ENCODE peak calls at places on chromosomes 11 and 22, in nine cellular contexts. T is CD8-positive, alpha-beta T cell; D is PC-3; O is lung; R is HCT116; S is upper lobe of right lung; H is adrenal gland; I is hepatocyte; X is mammary epithelial cell. A is an unnamed sample. For H3K4me1, the result is how much of the 10 kb centered on the place peaks cover.

GRCh38 chr22:49142281-49142680 is 685.4 kb downstream of the BRD1 start:
- DNase-seq in T (no peak), I (no peak), R (no peak), O (no peak), H (no peak), D (no peak), S (no peak), X (no peak), A (no peak)

GRCh38 chr11:75635009-75635909 is 33.6 kb downstream of the MAP6 start:
- DNase-seq in I (peak), R (no peak), S (no peak), H (no peak), O (no peak), X (no peak), T (no peak), D (no peak), A (peak)

GRCh38 chr11:44661311-44661717 is 65.4 kb upstream of the TSPAN18 start:
- DNase-seq in I (no peak), S (no peak), X (no peak), H (no peak), T (no peak), O (no peak), R (no peak), D (no peak), A (no peak)

GRCh38 chr11:19102521-19102900 is 14.5 kb upstream of the ZDHHC13 start:
- DNase-seq in D (no peak), R (no peak), T (no peak), X (no peak), S (no peak), O (no peak), H (no peak), I (peak), A (no peak)

GRCh38 chr22:37525073-37525745 is 6.0 kb upstream of the CARD10 start:
- DNase-seq in D (peak), I (peak), S (no peak), H (peak), X (peak), T (no peak), O (no peak), R (peak), A (peak)

GRCh38 chr11:2445107-2445947 is 519 bp downstream of the KCNQ1 start:
- DNase-seq in D (no peak), T (no peak), S (peak), I (no peak), R (no peak), H (peak), X (no peak), O (no peak), A (peak)

GRCh38 chr11:63641727-63642126 is 27.5 kb upstream of the PLAAT3 start:
- DNase-seq in I (no peak), X (no peak), R (no peak), H (no peak), S (no peak), T (no peak), O (no peak), D (no peak), A (no peak)

GRCh38 chr11:65489061-65489705 is 9.7 kb upstream of the MALAT1 start:
- DNase-seq in I (peak), O (no peak), S (peak), X (no peak), H (peak), T (no peak), D (no peak), R (no peak), A (peak)

GRCh38 chr11:23574149-23574548 is 713.9 kb upstream of the CCDC179 start:
- DNase-seq in H (no peak), I (no peak), X (no peak), D (no peak), S (no peak), T (no peak), O (no peak), R (no peak), A (no peak)

GRCh38 chr22:34036936-34037335 is 116.7 kb upstream of the LARGE1 start:
- DNase-seq in S (no peak), R (no peak), T (no peak), H (no peak), D (no peak), O (no peak), X (no peak), I (peak), A (no peak)

GRCh38 chr11:60376601-60377000 is 1.7 kb upstream of the MS4A7 start:
- DNase-seq in T (no peak), O (no peak), I (peak), H (no peak), X (no peak), R (no peak), D (peak), S (no peak), A (no peak)

GRCh38 chr22:20080776-20081654 is 974 bp downstream of the DGCR8 start:
- DNase-seq in D (peak), X (peak), S (no peak), O (no peak), R (no peak), H (peak), T (no peak), I (peak), A (peak)

GRCh38 chr11:127651175-127651887 is 650.8 kb upstream of the KIRREL3 start:
- DNase-seq in O (no peak), I (no peak), D (peak), S (no peak), X (peak), T (no peak), R (no peak), H (no peak), A (no peak)

GRCh38 chr22:33853200-33854097 is 66.8 kb downstream of the LARGE1 start:
- DNase-seq in X (peak), H (peak), D (peak), S (peak), R (no peak), T (no peak), I (peak), O (peak), A (peak)

GRCh38 chr11:76752321-76753175 is 30.6 kb upstream of the TSKU start:
- DNase-seq in I (peak), H (peak), R (no peak), S (peak), D (no peak), T (no peak), X (no peak), O (peak), A (peak)

GRCh38 chr11:69212121-69213110 is 56.7 kb downstream of the SMIM38 start:
- DNase-seq in O (no peak), T (no peak), I (no peak), R (no peak), D (no peak), H (no peak), X (no peak), S (peak), A (no peak)

GRCh38 chr22:39144101-39144815 is 8.2 kb downstream of the CBX7 start:
- DNase-seq in T (peak), D (peak), H (no peak), X (peak), R (no peak), S (no peak), I (peak), O (no peak), A (peak)

GRCh38 chr11:3088806-3089205 is 31.6 kb upstream of the CARS1 start:
- DNase-seq in S (peak), O (no peak), D (no peak), X (no peak), T (no peak), I (no peak), H (no peak), R (no peak), A (no peak)

GRCh38 chr11:84969103-84969502 is 658.0 kb downstream of the DLG2 start:
- DNase-seq in X (no peak), H (no peak), D (no peak), O (no peak), R (no peak), T (no peak), I (no peak), S (no peak), A (peak)

GRCh38 chr11:131038597-131038996 is 122.3 kb upstream of the SNX19 start:
- DNase-seq in H (no peak), T (no peak), I (peak), S (no peak), D (peak), O (no peak), R (no peak), X (peak), A (no peak)

GRCh38 chr11:62428871-62429601 is 10.2 kb downstream of the SCGB1A1 start:
- DNase-seq in X (no peak), T (no peak), D (no peak), R (no peak), S (no peak), I (no peak), O (no peak), H (no peak), A (no peak)

GRCh38 chr11:69801513-69802335 is 17.5 kb downstream of the FGF3 start:
- DNase-seq in R (peak), H (peak), S (no peak), T (peak), O (no peak), D (peak), X (no peak), I (peak), A (no peak)

GRCh38 chr11:2521681-2522630 is 77.1 kb downstream of the KCNQ1 start:
- DNase-seq in S (peak), H (peak), D (no peak), I (no peak), T (no peak), O (no peak), X (no peak), R (no peak), A (peak)

GRCh38 chr11:112265659-112266409 is 5.2 kb upstream of the PLET1 start:
- DNase-seq in I (peak), O (no peak), H (no peak), S (no peak), D (no peak), T (no peak), X (peak), R (no peak), A (no peak)

GRCh38 chr11:62492586-62492985 is 54.0 kb downstream of the AHNAK start:
- DNase-seq in X (no peak), T (no peak), D (no peak), O (no peak), R (no peak), I (no peak), H (no peak), S (no peak), A (no peak)

GRCh38 chr11:65586676-65587075 is 8.9 kb downstream of the KCNK7 start:
- DNase-seq in H (no peak), O (no peak), S (no peak), T (no peak), R (no peak), I (no peak), X (no peak), D (no peak), A (no peak)

GRCh38 chr22:28674121-28674563 is 5.5 kb downstream of the TTC28 start:
- DNase-seq in O (no peak), X (peak), H (no peak), D (peak), R (no peak), S (no peak), I (no peak), T (peak), A (no peak)

GRCh38 chr22:44188986-44189630 is 8.4 kb downstream of the PARVG start:
- DNase-seq in O (no peak), H (no peak), D (no peak), T (no peak), X (no peak), I (no peak), R (no peak), S (peak), A (peak)

GRCh38 chr22:30922151-30922611 is 46.4 kb downstream of the MORC2 start:
- DNase-seq in X (peak), O (peak), H (peak), I (no peak), D (no peak), T (peak), S (peak), R (no peak), A (peak)

GRCh38 chr11:130561441-130561881 is 113.0 kb downstream of the ADAMTS15 start:
- DNase-seq in S (no peak), H (no peak), O (no peak), T (no peak), D (peak), I (no peak), X (no peak), R (no peak), A (no peak)

GRCh38 chr11:47642099-47642855 is at the start of gene MTCH2:
- DNase-seq in O (peak), R (peak), H (peak), T (peak), D (peak), X (peak), S (peak), I (peak), A (peak)
- H3K4me3 ChIP-seq in O (peak), R (peak), H (peak), T (peak), D (peak), X (peak), S (peak), I (peak), A (peak)

DNA sequence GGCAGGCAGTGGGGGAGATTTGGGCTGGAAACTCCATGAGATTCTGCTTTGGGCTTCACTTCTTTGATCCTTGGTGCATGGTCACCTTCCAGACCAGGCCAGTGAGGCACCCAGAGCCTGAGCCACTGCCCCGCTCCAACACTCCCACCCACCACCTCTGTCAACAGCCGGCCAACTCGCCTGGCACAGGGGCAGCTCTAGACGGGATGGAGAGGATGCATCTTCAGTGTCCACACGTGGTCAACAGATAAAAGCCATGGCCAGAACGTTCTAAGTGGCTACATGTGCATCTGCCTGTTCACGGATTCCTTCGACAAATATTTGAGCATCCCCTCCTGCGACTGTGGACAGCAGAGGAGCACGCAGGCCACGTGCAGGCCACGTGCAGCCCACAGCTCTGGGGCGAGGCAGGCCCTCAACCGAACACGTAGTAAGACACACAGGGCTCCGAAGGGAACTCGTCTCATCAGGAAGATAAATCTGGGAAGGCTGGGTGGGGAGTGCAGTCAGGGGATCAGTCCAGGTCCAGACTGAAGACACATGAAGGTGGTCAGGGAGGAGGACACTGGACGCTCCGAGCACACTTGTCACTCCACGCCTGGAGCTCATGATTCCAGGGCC is 1.2 kb downstream of the LRRC56 start:
- DNase-seq in T (no peak), R (no peak), X (no peak), H (no peak), S (peak), O (no peak), I (no peak), D (no peak), A (no peak)
- H3K4me1 ChIP-seq in T (under half), R (under half), X (under half), H (under half), S (under half), O (under half), I (under half), D (under half), A (under half)

DNA sequence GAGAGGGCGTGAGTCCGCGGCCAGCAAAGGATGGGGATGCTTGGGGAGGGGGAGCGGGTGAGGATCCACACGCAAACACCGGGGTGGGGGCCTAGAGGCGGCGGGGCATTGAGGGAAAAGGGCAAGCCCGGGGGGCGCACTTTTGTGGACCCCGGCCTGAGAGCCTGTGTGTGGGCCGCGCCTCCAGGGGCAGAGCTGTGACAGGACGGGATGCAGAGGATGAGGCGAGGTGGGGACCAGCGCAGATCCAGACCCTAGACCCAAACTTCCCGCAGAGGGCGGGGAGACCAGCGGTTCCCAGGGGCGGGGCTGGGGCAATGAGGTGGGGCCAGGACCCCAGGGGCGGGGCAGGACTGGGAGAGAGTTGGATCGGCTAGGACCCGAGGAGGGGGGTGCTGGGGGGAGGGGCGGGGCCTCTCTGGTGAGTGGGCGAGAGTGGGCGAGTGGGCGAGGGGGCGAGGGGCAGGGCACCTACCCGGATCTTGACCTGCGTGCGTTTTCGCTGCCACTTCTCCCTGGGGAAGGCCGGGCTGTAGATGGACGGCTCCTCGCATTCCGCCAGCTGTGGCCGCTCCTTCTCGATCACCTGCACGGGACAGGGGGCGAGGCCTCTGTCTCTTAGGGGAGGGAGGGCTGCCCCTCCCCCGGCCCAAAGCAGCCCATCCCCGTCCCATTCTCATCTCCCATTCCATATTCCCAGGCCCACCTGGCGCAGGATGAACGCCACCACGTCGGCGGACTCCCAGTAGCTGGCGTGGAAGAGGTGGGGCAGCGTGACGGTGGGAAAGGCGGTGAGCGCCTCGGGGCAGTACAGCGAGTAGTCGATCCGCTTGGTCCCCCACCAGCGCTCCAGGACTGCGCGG is 10.6 kb downstream of the PITPNM1 start:
- DNase-seq in D (no peak), R (no peak), O (no peak), X (no peak), I (no peak), T (no peak), H (no peak), S (no peak), A (peak)
- H3K4me3 ChIP-seq in D (no peak), R (no peak), O (no peak), X (no peak), I (no peak), T (no peak), H (no peak), S (no peak), A (no peak)

DNA sequence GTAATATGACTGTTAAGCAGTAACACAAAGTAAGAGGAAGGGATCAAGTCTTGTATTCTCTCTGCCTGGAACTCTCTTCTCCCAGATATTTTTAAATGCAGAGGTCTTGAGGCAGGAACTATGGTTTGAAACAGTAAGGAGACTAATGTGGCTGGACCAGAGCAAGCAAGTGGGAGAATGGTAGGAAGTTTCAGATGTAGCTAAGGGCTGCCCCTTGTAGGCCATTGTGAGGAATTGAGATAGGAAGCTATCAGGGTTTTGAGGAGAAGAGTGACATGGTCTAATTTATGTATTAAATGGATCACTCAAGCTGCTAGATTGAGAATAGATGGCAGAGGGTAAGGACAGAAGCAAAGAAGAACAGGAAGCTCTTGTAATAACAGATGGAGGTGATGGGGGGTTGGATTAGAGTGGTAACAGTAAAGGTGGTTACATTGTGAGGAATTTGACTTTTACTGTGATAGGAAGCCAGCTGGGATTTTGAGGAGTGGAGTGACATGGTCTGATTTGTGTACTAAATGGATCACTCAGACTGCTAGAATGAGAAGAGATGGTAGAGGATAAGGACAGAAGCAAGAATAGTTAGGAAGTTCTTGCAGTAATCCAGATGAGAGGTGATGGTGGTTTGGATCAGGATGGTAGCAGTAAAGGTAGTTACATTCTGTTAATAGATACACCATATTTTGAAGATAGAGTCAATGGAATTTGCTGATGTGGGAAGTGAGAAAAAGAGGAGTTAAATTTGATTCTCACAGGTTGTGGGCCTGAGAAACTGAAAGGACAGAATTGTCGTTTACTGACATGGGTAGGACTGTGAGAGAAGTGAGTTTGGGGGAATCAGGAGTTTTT is 63.0 kb downstream of the HIPK3 start:
- DNase-seq in S (no peak), O (no peak), H (no peak), D (no peak), I (no peak), R (no peak), T (no peak), X (no peak), A (no peak)
- H3K4me1 ChIP-seq in S (under half), O (under half), H (under half), D (under half), I (under half), R (under half), T (under half), X (under half), A (under half)

GRCh38 chr11:13781153-13781552 is 112.7 kb downstream of the FAR1 start:
- DNase-seq in T (no peak), I (peak), H (no peak), S (no peak), R (no peak), X (peak), D (peak), O (no peak), A (no peak)

GRCh38 chr11:13775471-13775870 is 107.0 kb downstream of the FAR1 start:
- DNase-seq in I (peak), S (no peak), R (no peak), H (no peak), O (no peak), T (no peak), D (no peak), X (no peak), A (no peak)

GRCh38 chr11:13778345-13778744 is 109.9 kb downstream of the FAR1 start:
- DNase-seq in S (no peak), T (no peak), R (no peak), I (no peak), O (no peak), X (no peak), D (no peak), H (no peak), A (no peak)

GRCh38 chr11:13776134-13776815 is 107.8 kb downstream of the FAR1 start:
- DNase-seq in S (no peak), O (no peak), R (peak), H (no peak), D (peak), X (peak), I (no peak), T (peak), A (no peak)

DNA sequence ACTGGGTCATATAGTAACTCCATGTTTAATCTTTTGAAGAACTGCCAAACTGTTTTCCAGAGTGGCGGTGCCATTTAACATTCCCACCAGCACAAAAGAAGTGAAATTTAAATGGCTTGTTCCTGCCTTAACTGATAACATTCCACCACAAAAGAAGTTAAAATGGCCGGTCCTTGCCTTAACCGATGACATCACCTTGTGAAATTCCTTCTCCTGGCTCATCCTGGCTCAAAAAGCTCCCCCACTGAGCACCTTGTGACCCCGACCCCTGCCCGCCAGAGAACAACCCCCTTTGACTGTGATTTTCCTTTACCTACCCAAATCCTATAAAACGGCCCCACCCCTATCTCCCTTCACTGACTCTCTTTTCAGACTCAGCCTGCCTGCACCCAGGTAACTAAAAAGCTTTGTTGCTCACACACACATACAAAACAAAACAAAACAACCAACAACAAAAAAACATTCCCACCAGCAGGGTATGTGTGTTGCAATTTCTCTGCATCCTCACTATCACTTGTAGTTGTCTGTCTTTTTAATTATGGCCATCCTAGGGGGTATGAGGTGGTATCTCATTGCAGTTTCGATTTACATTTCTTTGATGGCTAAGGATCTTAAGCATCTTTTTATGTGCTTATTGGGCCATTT is 109.0 kb downstream of the FAR1 start:
- DNase-seq in X (no peak), I (no peak), H (no peak), S (no peak), D (no peak), T (no peak), O (no peak), R (no peak), A (no peak)
- H3K4me3 ChIP-seq in X (no peak), I (no peak), H (no peak), S (no peak), D (no peak), T (no peak), O (no peak), R (no peak), A (no peak)

GRCh38 chr11:73003083-73003482 is 139.0 kb downstream of the FCHSD2 start:
- DNase-seq in T (no peak), R (no peak), X (no peak), I (no peak), S (no peak), D (no peak), O (no peak), H (no peak), A (no peak)
- H3K4me1 ChIP-seq in T (under half), R (under half), X (under half), I (under half), S (under half), D (under half), O (under half), H (under half), A (under half)